ENCODE peak calls at places on chromosomes 4 and X, in six cellular contexts. E, A, M, J, K and N are unnamed samples. For H3K27me3, the result is how much of the 10 kb centered on the place peaks cover.

GRCh38 chr4:107630185-107630705 is 89.8 kb downstream of the PAPSS1 start:
- DNase-seq in E (no peak), A (no peak), M (no peak), J (no peak), K (no peak), N (no peak)

GRCh38 chr4:148034821-148035220 is 302.9 kb downstream of the ARHGAP10 start:
- DNase-seq in E (no peak), A (no peak), M (no peak), J (no peak), K (no peak), N (no peak)

GRCh38 chr4:141371206-141371605 is 150.5 kb downstream of the ZNF330 start:
- DNase-seq in E (no peak), A (no peak), M (no peak), J (no peak), K (no peak), N (no peak)

GRCh38 chr4:87543835-87544461 is 14.8 kb upstream of the SPARCL1 start:
- DNase-seq in E (no peak), A (no peak), M (no peak), J (no peak), K (peak), N (peak)

GRCh38 chrX:120999413-120999812 is 13.9 kb upstream of the CT47A1 start:
- DNase-seq in E (no peak), A (no peak), M (no peak), J (no peak), K (no peak), N (no peak)

GRCh38 chr4:130043796-130044195 is 947.8 kb downstream of the C4orf33 start:
- DNase-seq in E (no peak), A (no peak), M (no peak), J (no peak), K (no peak), N (no peak)

GRCh38 chrX:56783450-56783831 is 54.4 kb downstream of the NBDY start:
- DNase-seq in E (peak), A (peak), M (no peak), J (peak), K (no peak), N (peak)

GRCh38 chr4:105182211-105182610 is 35.5 kb downstream of the TET2 start:
- DNase-seq in E (no peak), A (no peak), M (no peak), J (no peak), K (no peak), N (no peak)

GRCh38 chrX:42740456-42740855 is 37.5 kb downstream of the PPP1R2C start:
- DNase-seq in E (no peak), A (no peak), M (no peak), J (no peak), K (no peak), N (no peak)

GRCh38 chr4:61762722-61763627 is 562.8 kb downstream of the ADGRL3 start:
- DNase-seq in E (no peak), A (no peak), M (no peak), J (no peak), K (no peak), N (no peak)

GRCh38 chr4:145216532-145216931 is 36.1 kb upstream of the OTUD4 start:
- DNase-seq in E (no peak), A (no peak), M (no peak), J (no peak), K (no peak), N (no peak)

GRCh38 chr4:147011386-147011785 is 65.7 kb upstream of the TTC29 start:
- DNase-seq in E (no peak), A (no peak), M (no peak), J (no peak), K (no peak), N (no peak)

GRCh38 chr4:145912391-145912790 is 26.2 kb downstream of the ZNF827 start:
- DNase-seq in E (no peak), A (no peak), M (no peak), J (no peak), K (no peak), N (no peak)

GRCh38 chrX:150889131-150889530 is 9.3 kb downstream of the CD99L2 start:
- DNase-seq in E (no peak), A (no peak), M (no peak), J (no peak), K (no peak), N (no peak)

GRCh38 chr4:73620115-73620792 is at the start of gene RASSF6:
- DNase-seq in E (peak), A (peak), M (peak), J (no peak), K (no peak), N (no peak)

GRCh38 chr4:154314248-154314647 is 177.4 kb downstream of the DCHS2 start:
- DNase-seq in E (no peak), A (no peak), M (no peak), J (no peak), K (no peak), N (no peak)
- TF ChIP-seq CTCF in E (no peak), A (no peak), M (peak), J (no peak), K (no peak), N (no peak)

GRCh38 chr4:185395255-185395955 is at the start of gene LRP2BP:
- DNase-seq in E (no peak), A (no peak), M (no peak), J (no peak), K (no peak), N (no peak)
- H3K27me3 ChIP-seq in E (under half), A (under half), M (under half), J (under half), K (under half), N (under half)

DNA sequence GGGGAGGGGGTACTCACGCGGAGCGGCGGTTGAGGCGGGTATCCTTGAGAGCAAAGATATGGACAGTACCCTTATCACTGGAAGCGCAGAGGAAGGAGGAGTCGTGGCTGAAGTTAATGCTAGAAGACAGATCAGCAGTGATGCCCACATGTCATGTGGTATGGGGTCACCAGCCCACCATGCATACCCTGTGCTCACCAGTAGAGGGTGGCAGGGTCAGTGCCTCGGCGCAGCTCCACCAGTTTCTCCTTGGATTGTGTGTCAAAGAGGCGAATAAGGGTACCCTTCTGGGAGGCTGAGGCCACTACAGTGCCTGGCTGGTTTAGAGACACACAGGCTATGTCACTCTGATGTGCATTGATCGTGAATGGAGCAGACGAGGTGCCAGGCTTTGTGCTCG is 1.5 kb upstream of the PRAF2 start:
- DNase-seq in E (no peak), A (no peak), M (no peak), J (no peak), K (no peak), N (no peak)
- TF ChIP-seq POLR2A in E (no peak), A (no peak), M (no peak), J (no peak), K (no peak), N (no peak)

GRCh38 chrX:104641176-104641575 is 75.2 kb downstream of the IL1RAPL2 start:
- DNase-seq in E (no peak), A (no peak), M (no peak), J (peak), K (no peak), N (no peak)

GRCh38 chrX:104647084-104647483 is 81.1 kb downstream of the IL1RAPL2 start:
- DNase-seq in E (no peak), A (no peak), M (no peak), J (no peak), K (no peak), N (no peak)
- TF ChIP-seq CTCF in E (no peak), A (no peak), M (no peak), J (no peak), K (no peak), N (no peak)

GRCh38 chr4:4752576-4753401 is 106.7 kb upstream of the MSX1 start:
- DNase-seq in E (no peak), A (no peak), M (no peak), J (no peak), K (no peak), N (no peak)
- H3K27me3 ChIP-seq in E (under half), A (under half), M (under half), J (under half), K (under half), N (under half)

DNA sequence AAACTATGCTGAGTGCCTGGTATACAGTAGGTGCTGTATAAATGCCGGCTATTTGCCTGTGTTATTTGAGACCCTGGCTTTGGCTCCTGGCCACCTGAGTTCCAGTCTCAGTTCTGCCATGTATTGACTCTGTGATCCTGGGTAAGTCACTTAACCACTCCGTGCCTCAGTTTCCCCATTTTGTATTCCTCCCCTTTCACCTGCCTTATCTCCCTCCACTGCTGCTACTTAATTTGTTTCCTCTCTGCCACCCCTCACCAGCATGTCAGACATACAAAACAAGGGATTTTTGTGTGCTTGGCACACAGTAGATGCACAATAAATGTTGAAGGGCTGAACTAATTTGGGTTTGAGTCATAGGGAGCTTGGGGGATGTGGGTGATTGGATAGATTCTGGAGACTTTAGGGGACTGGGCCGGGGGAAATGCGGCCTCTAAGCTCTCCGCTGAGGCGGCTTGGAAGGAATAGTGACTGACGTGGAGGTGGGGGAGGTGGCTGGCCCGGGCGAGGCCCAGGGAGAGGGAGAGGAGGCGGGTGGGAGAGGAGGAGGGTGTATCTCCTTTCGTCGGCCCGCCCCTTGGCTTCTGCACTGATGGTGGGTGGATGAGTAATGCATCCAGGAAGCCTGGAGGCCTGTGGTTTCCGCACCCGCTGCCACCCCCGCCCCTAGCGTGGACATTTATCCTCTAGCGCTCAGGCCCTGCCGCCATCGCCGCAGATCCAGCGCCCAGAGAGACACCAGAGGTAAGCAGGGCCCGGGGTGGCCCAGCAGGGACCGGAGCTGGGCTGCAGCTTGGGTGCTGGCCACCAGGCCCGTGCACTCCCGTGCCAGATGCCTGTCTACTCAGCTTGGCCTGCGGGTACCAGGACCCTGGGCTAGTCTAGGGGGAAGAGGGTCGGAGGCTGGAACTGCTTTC is at the start of gene TIMP1:
- DNase-seq in E (peak), A (peak), M (peak), J (peak), K (peak), N (peak)
- TF ChIP-seq POLR2A in E (no peak), A (peak), M (peak), J (no peak), K (no peak), N (peak)

DNA sequence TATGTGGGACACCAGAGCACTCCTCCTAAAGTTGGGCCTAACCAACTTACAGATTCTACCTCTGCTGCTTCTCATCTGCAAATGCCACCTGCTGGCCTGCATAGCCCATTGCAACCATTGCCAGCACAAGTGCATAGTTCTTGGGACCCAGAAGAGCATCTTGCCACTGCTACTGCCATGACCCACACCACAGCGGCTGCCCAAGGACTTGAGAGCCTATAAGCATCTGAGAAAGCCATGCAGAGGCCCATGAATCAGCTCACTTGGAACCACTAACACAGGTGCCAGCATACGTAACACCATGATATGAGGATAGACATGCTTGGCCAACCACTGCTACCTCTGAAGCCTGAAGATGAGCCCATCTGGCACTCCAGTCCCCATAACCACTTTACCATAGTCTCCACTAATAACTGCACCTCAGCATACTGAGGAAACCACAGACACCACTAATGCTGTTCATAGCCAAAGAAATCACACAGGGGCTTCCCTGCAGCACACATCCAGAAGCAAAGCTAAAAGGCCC is 258.1 kb upstream of the AGTR2 start:
- DNase-seq in E (no peak), A (no peak), M (no peak), J (no peak), K (no peak), N (no peak)
- TF ChIP-seq CTCF in E (peak), A (no peak), M (peak), J (no peak), K (no peak), N (no peak)

GRCh38 chr4:139700568-139700967 is 34.9 kb downstream of the MGST2 start:
- DNase-seq in E (no peak), A (no peak), M (no peak), J (no peak), K (no peak), N (no peak)
- H3K27me3 ChIP-seq in E (under half), A (under half), M (under half), J (under half), K (under half), N (under half)

DNA sequence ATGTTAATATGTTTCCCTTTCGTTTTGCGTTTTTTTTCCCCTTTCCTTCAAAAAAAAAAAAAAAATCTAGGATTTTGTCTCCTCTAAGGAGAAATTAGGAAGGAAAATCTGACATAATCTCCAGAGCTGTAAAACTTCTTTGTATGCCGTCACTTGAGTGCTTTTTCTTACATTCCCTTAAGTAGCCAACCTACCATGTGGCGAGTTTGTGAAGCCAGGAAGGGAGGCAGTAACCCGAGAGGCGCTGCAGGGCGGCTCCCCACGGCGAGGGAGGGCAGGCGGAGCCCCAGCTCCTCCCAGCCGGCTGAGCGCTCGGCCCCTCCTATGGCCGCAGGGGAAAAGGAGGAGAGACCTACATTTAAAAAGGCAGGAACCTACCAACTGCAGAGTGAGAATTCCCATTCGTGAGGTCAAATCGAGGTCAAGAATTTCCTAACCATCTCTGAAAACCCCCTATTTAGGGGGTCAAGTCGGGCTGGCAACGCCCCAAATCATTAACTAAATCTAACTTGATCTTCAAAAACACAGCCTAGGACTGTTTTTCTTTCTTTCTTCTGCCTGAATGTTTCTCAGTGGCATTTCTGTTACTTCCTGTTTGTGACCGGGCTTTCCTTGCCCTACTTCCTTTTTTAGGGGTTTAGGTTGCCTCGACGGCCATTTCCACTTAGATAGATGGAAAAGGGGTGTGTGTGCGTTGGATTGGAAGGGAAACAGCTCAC is 345.1 kb upstream of the KLF3 start:
- DNase-seq in E (peak), A (peak), M (peak), J (peak), K (peak), N (peak)
- TF ChIP-seq POLR2A in E (no peak), A (no peak), M (peak), J (no peak), K (no peak), N (no peak)